ENCODE peak calls at places on chromosomes 16 and 17, in four cellular contexts. One of them, this sample, is unnamed.

GRCh38 chr17:50638851-50639767 is 4.4 kb downstream of the ABCC3 start:
- DNase-seq in OCI-LY7: no peak
- DNase-seq in lower leg skin: peak
- DNase-seq in dorsolateral prefrontal cortex: peak
- DNase-seq in this sample: peak

GRCh38 chr17:31724026-31724425 is 135.0 kb downstream of the COPRS start:
- DNase-seq in OCI-LY7: no peak
- DNase-seq in lower leg skin: no peak
- DNase-seq in dorsolateral prefrontal cortex: no peak
- DNase-seq in this sample: peak

GRCh38 chr17:66240630-66241029 is 11.4 kb upstream of the APOH start:
- DNase-seq in OCI-LY7: no peak
- DNase-seq in lower leg skin: no peak
- DNase-seq in dorsolateral prefrontal cortex: no peak
- DNase-seq in this sample: peak

GRCh38 chr16:72947379-72948237 is 100.3 kb downstream of the ZFHX3 start:
- DNase-seq in OCI-LY7: no peak
- DNase-seq in lower leg skin: no peak
- DNase-seq in dorsolateral prefrontal cortex: no peak
- DNase-seq in this sample: no peak

GRCh38 chr16:75593825-75594820 is 27.9 kb downstream of the GABARAPL2 start:
- DNase-seq in OCI-LY7: peak
- DNase-seq in lower leg skin: peak
- DNase-seq in dorsolateral prefrontal cortex: no peak
- DNase-seq in this sample: peak

GRCh38 chr16:89798832-89799370 is 17.5 kb downstream of the FANCA start:
- DNase-seq in OCI-LY7: no peak
- DNase-seq in lower leg skin: no peak
- DNase-seq in dorsolateral prefrontal cortex: no peak
- DNase-seq in this sample: no peak

GRCh38 chr17:76088041-76088867 is 9.3 kb downstream of the ZACN start:
- DNase-seq in OCI-LY7: peak
- DNase-seq in lower leg skin: no peak
- DNase-seq in dorsolateral prefrontal cortex: no peak
- DNase-seq in this sample: no peak

GRCh38 chr16:5459863-5460262 is 362.3 kb upstream of the EEF2KMT start:
- DNase-seq in OCI-LY7: no peak
- DNase-seq in lower leg skin: no peak
- DNase-seq in dorsolateral prefrontal cortex: no peak
- DNase-seq in this sample: no peak

GRCh38 chr17:72461757-72462156 is 340.9 kb downstream of the SOX9 start:
- DNase-seq in OCI-LY7: no peak
- DNase-seq in lower leg skin: no peak
- DNase-seq in dorsolateral prefrontal cortex: no peak
- DNase-seq in this sample: no peak

GRCh38 chr17:63316100-63316499 is 130.0 kb downstream of the CYB561 start:
- DNase-seq in OCI-LY7: no peak
- DNase-seq in lower leg skin: no peak
- DNase-seq in dorsolateral prefrontal cortex: no peak
- DNase-seq in this sample: no peak

GRCh38 chr16:57045694-57046381 is 46.5 kb upstream of the CPNE2 start:
- DNase-seq in OCI-LY7: peak
- DNase-seq in lower leg skin: peak
- DNase-seq in dorsolateral prefrontal cortex: peak
- DNase-seq in this sample: peak

GRCh38 chr16:30185683-30186421 is 2.5 kb downstream of the CORO1A start:
- DNase-seq in OCI-LY7: peak
- DNase-seq in lower leg skin: peak
- DNase-seq in dorsolateral prefrontal cortex: peak
- DNase-seq in this sample: no peak

GRCh38 chr16:20755238-20755637 is 8.6 kb upstream of the ACSM3 start:
- DNase-seq in OCI-LY7: no peak
- DNase-seq in lower leg skin: no peak
- DNase-seq in dorsolateral prefrontal cortex: no peak
- DNase-seq in this sample: no peak

GRCh38 chr17:28896884-28897768 is at the start of gene FLOT2:
- DNase-seq in OCI-LY7: peak
- DNase-seq in lower leg skin: peak
- DNase-seq in dorsolateral prefrontal cortex: no peak
- DNase-seq in this sample: peak

GRCh38 chr17:45997624-45998023 is 1.4 kb upstream of the STH start:
- DNase-seq in OCI-LY7: no peak
- DNase-seq in lower leg skin: no peak
- DNase-seq in dorsolateral prefrontal cortex: no peak
- DNase-seq in this sample: peak

GRCh38 chr16:50604610-50605009 is 56.4 kb downstream of the NKD1 start:
- DNase-seq in OCI-LY7: no peak
- DNase-seq in lower leg skin: no peak
- DNase-seq in dorsolateral prefrontal cortex: no peak
- DNase-seq in this sample: no peak

GRCh38 chr17:74345433-74346241 is 16.0 kb downstream of the BTBD17 start:
- DNase-seq in OCI-LY7: no peak
- DNase-seq in lower leg skin: no peak
- DNase-seq in dorsolateral prefrontal cortex: no peak
- DNase-seq in this sample: peak

GRCh38 chr17:31843382-31843780 is 15.7 kb downstream of the COPRS start:
- DNase-seq in OCI-LY7: no peak
- DNase-seq in lower leg skin: no peak
- DNase-seq in dorsolateral prefrontal cortex: no peak
- DNase-seq in this sample: peak

GRCh38 chr17:62179525-62180161 is 114.6 kb upstream of the MED13 start:
- DNase-seq in OCI-LY7: no peak
- DNase-seq in lower leg skin: peak
- DNase-seq in dorsolateral prefrontal cortex: no peak
- DNase-seq in this sample: peak

GRCh38 chr17:75525806-75526554 is 483 bp downstream of the LLGL2 start:
- DNase-seq in OCI-LY7: no peak
- DNase-seq in lower leg skin: no peak
- DNase-seq in dorsolateral prefrontal cortex: no peak
- DNase-seq in this sample: no peak

GRCh38 chr17:6831662-6832263 is at the start of gene TEKT1:
- DNase-seq in OCI-LY7: no peak
- DNase-seq in lower leg skin: peak
- DNase-seq in dorsolateral prefrontal cortex: peak
- DNase-seq in this sample: peak

GRCh38 chr17:7888184-7888920 is at the start of gene CHD3:
- DNase-seq in OCI-LY7: no peak
- DNase-seq in lower leg skin: peak
- DNase-seq in dorsolateral prefrontal cortex: no peak
- DNase-seq in this sample: peak
- H3K4me3 ChIP-seq in OCI-LY7: peak
- H3K4me3 ChIP-seq in lower leg skin: peak
- H3K4me3 ChIP-seq in dorsolateral prefrontal cortex: peak
- H3K4me3 ChIP-seq in this sample: peak

DNA sequence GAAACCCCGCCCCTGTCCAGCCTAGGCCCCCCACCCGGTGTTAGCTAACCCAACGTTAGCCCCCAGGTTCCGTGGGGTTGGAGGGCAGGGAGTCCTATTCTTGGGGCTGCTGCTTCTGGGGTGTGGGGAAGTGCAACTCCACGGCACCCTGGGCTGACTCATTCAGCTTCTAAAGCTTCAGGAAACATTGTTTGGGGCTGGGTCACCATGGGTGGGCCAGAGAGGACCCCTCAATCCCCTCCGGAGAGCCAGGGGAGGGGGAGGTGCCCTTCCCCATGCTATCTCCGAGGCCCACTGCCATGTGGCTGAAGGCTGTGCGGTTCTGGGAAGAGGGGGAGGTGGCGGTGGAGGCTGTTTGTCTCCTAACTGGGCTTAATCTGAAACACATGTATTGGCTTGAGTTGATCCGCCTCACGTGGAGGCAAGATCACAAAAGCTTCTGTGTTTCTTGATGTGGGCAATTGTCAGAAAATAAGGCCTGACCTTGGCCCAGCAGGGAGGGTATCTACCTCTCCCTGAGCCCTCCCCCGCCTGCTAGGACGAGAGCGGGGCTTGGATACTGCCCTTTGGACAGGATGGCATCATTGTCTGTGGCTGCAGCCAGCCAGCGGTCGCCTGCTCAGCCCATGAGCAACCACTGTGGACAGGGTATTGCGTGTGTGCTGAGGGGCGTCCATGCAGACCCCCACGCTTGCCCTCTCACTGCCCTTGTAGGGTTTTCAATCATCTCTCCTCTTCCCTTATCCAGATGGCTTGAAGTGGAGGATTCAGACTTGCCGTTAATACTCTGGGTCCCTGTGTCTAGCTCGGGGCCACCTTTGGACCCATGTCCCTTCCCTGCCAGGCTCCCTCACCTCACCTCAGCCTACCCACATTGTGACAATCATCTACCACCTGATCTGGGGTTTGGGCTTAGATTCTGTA is 1.3 kb downstream of the SERPINF1 start:
- DNase-seq in OCI-LY7: no peak
- DNase-seq in lower leg skin: peak
- DNase-seq in dorsolateral prefrontal cortex: no peak
- DNase-seq in this sample: peak
- H3K4me3 ChIP-seq in OCI-LY7: no peak
- H3K4me3 ChIP-seq in lower leg skin: peak
- H3K4me3 ChIP-seq in dorsolateral prefrontal cortex: peak
- H3K4me3 ChIP-seq in this sample: peak

GRCh38 chr16:85557976-85558589 is 55.0 kb upstream of the GSE1 start:
- DNase-seq in OCI-LY7: peak
- DNase-seq in lower leg skin: no peak
- DNase-seq in dorsolateral prefrontal cortex: no peak
- DNase-seq in this sample: no peak
- H3K4me3 ChIP-seq in OCI-LY7: peak
- H3K4me3 ChIP-seq in lower leg skin: peak
- H3K4me3 ChIP-seq in dorsolateral prefrontal cortex: peak
- H3K4me3 ChIP-seq in this sample: peak

DNA sequence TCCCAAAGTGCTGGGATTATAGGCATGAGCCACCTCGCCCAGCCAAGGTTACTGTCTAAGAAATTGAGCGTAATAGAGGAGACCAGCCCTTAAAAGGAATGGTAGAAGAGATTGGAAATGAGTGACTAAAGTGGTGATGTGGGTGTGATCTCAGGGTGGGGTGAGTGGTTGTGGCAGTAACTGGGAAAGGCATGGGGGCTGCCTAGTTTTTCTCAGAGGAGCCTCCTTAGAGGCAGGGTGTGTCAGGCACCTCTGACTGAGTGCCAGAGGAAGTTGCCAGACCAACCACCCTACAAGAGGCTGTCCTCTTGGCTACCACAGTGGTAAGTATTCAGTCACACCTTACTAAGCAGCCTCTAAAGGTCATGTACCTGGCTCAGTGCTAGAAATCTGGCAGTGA is 8.9 kb downstream of the DUS2 start:
- DNase-seq in OCI-LY7: no peak
- DNase-seq in lower leg skin: no peak
- DNase-seq in dorsolateral prefrontal cortex: no peak
- DNase-seq in this sample: no peak
- H3K4me3 ChIP-seq in OCI-LY7: no peak
- H3K4me3 ChIP-seq in lower leg skin: no peak
- H3K4me3 ChIP-seq in dorsolateral prefrontal cortex: no peak
- H3K4me3 ChIP-seq in this sample: no peak

GRCh38 chr16:1923299-1924034 is 5.3 kb upstream of the HS3ST6 start:
- DNase-seq in OCI-LY7: no peak
- DNase-seq in lower leg skin: no peak
- DNase-seq in dorsolateral prefrontal cortex: no peak
- DNase-seq in this sample: peak
- H3K4me3 ChIP-seq in OCI-LY7: no peak
- H3K4me3 ChIP-seq in lower leg skin: no peak
- H3K4me3 ChIP-seq in dorsolateral prefrontal cortex: no peak
- H3K4me3 ChIP-seq in this sample: no peak

GRCh38 chr17:58417300-58418092 is at the start of gene RNF43:
- DNase-seq in OCI-LY7: peak
- DNase-seq in lower leg skin: peak
- DNase-seq in dorsolateral prefrontal cortex: peak
- DNase-seq in this sample: peak
- H3K4me3 ChIP-seq in OCI-LY7: peak
- H3K4me3 ChIP-seq in lower leg skin: no peak
- H3K4me3 ChIP-seq in dorsolateral prefrontal cortex: peak
- H3K4me3 ChIP-seq in this sample: peak

GRCh38 chr17:81466564-81467472 is 45.8 kb downstream of the ACTG1 start:
- DNase-seq in OCI-LY7: no peak
- DNase-seq in lower leg skin: no peak
- DNase-seq in dorsolateral prefrontal cortex: no peak
- DNase-seq in this sample: no peak

GRCh38 chr17:81463506-81463905 is 49.1 kb downstream of the ACTG1 start:
- DNase-seq in OCI-LY7: no peak
- DNase-seq in lower leg skin: no peak
- DNase-seq in dorsolateral prefrontal cortex: no peak
- DNase-seq in this sample: no peak

GRCh38 chr17:81462506-81463125 is 50.0 kb downstream of the ACTG1 start:
- DNase-seq in OCI-LY7: no peak
- DNase-seq in lower leg skin: no peak
- DNase-seq in dorsolateral prefrontal cortex: no peak
- DNase-seq in this sample: no peak

GRCh38 chr17:81465912-81466311 is 46.7 kb downstream of the ACTG1 start:
- DNase-seq in OCI-LY7: no peak
- DNase-seq in lower leg skin: no peak
- DNase-seq in dorsolateral prefrontal cortex: no peak
- DNase-seq in this sample: no peak

GRCh38 chr17:81464586-81464985 is 48.0 kb downstream of the ACTG1 start:
- DNase-seq in OCI-LY7: no peak
- DNase-seq in lower leg skin: no peak
- DNase-seq in dorsolateral prefrontal cortex: no peak
- DNase-seq in this sample: no peak
- H3K4me3 ChIP-seq in OCI-LY7: no peak
- H3K4me3 ChIP-seq in lower leg skin: no peak
- H3K4me3 ChIP-seq in dorsolateral prefrontal cortex: no peak
- H3K4me3 ChIP-seq in this sample: no peak

DNA sequence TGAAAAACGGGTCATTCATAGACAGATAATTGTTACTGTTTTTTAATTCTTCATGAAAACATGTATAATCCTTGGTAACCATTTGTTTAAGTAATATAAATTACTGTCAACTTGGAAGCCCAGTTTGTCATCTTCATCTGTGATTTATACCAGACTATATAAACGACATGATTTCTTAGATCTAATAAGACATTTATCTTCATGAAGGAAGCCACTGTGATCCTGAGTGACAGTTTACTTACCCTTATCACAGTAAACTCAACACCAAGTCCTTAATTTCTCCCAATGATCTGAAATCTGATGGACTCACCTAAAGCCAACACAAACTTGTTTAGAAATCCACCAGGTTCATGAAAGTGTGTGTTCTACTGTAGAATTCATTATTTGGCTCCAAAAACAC is 91.3 kb downstream of the SKAP1 start:
- DNase-seq in OCI-LY7: no peak
- DNase-seq in lower leg skin: no peak
- DNase-seq in dorsolateral prefrontal cortex: no peak
- DNase-seq in this sample: no peak
- H3K4me3 ChIP-seq in OCI-LY7: no peak
- H3K4me3 ChIP-seq in lower leg skin: no peak
- H3K4me3 ChIP-seq in dorsolateral prefrontal cortex: no peak
- H3K4me3 ChIP-seq in this sample: no peak

GRCh38 chr17:78357687-78358537 is 2.0 kb downstream of the SOCS3 start:
- DNase-seq in OCI-LY7: no peak
- DNase-seq in lower leg skin: no peak
- DNase-seq in dorsolateral prefrontal cortex: no peak
- DNase-seq in this sample: peak

GRCh38 chr17:78358538-78359215 is 1.2 kb downstream of the SOCS3 start:
- DNase-seq in OCI-LY7: no peak
- DNase-seq in lower leg skin: no peak
- DNase-seq in dorsolateral prefrontal cortex: no peak
- DNase-seq in this sample: peak

GRCh38 chr17:78359936-78360370 is at the start of gene SOCS3:
- DNase-seq in OCI-LY7: no peak
- DNase-seq in lower leg skin: peak
- DNase-seq in dorsolateral prefrontal cortex: peak
- DNase-seq in this sample: peak

GRCh38 chr17:78360371-78361226 is 722 bp upstream of the SOCS3 start:
- DNase-seq in OCI-LY7: peak
- DNase-seq in lower leg skin: peak
- DNase-seq in dorsolateral prefrontal cortex: peak
- DNase-seq in this sample: peak

GRCh38 chr17:78359216-78359935 is 501 bp downstream of the SOCS3 start:
- DNase-seq in OCI-LY7: no peak
- DNase-seq in lower leg skin: peak
- DNase-seq in dorsolateral prefrontal cortex: no peak
- DNase-seq in this sample: peak
- H3K4me3 ChIP-seq in OCI-LY7: no peak
- H3K4me3 ChIP-seq in lower leg skin: peak
- H3K4me3 ChIP-seq in dorsolateral prefrontal cortex: peak
- H3K4me3 ChIP-seq in this sample: peak

This sample was measured in fibroblast of pulmonary artery.